ENCODE peak calls at places on chromosomes 13 and 19, in six cellular contexts. D, L, B, H, A and T are unnamed samples.

GRCh38 chr13:30872195-30872594 is 33.9 kb upstream of the MEDAG start:
- DNase-seq in D (no peak), L (no peak), B (no peak), H (no peak), A (no peak), T (no peak)

GRCh38 chr13:110417537-110417908 is 110.4 kb downstream of the COL4A2 start:
- DNase-seq in D (no peak), L (no peak), B (no peak), H (no peak), A (no peak), T (no peak)

GRCh38 chr19:3175761-3176714 is 2.5 kb upstream of the S1PR4 start:
- DNase-seq in D (peak; percentile 95), L (no peak), B (no peak), H (no peak), A (no peak), T (peak; percentile 42)

GRCh38 chr13:99275093-99275469 is 16.9 kb upstream of the GPR18 start:
- DNase-seq in D (no peak), L (peak; percentile 28), B (no peak), H (no peak), A (no peak), T (no peak)

GRCh38 chr19:46755077-46755852 is 9.0 kb upstream of the STRN4 start:
- DNase-seq in D (no peak), L (no peak), B (no peak), H (no peak), A (peak; percentile 52), T (no peak)

GRCh38 chr13:110307697-110308376 is 753 bp downstream of the COL4A2 start:
- DNase-seq in D (no peak), L (no peak), B (no peak), H (peak; percentile 42), A (no peak), T (no peak)

GRCh38 chr13:63184693-63185092 is 1769.0 kb upstream of the PCDH20 start:
- DNase-seq in D (no peak), L (no peak), B (no peak), H (no peak), A (no peak), T (no peak)

GRCh38 chr19:48415395-48415794 is 21.9 kb downstream of the GRIN2D start:
- DNase-seq in D (peak; percentile 83), L (peak; percentile 36), B (peak; percentile 73), H (no peak), A (peak; percentile 50), T (peak; percentile 41)

GRCh38 chr19:339262-339887 is 5.2 kb downstream of the MIER2 start:
- DNase-seq in D (no peak), L (no peak), B (no peak), H (no peak), A (no peak), T (no peak)

GRCh38 chr19:3852614-3853254 is 16.1 kb downstream of the ZFR2 start:
- DNase-seq in D (no peak), L (peak; percentile 27), B (no peak), H (no peak), A (no peak), T (peak; percentile 52)

GRCh38 chr13:50230365-50230978 is 215.2 kb downstream of the KCNRG start:
- DNase-seq in D (no peak), L (no peak), B (no peak), H (no peak), A (no peak), T (no peak)

GRCh38 chr19:9869008-9869617 is 34.0 kb downstream of the PIN1 start:
- DNase-seq in D (no peak), L (no peak), B (no peak), H (no peak), A (no peak), T (no peak)

GRCh38 chr13:30745917-30746686 is 10.8 kb downstream of the ALOX5AP start:
- DNase-seq in D (peak; percentile 47), L (no peak), B (no peak), H (no peak), A (no peak), T (no peak)

GRCh38 chr13:44431150-44431549 is 57.5 kb downstream of the SERP2 start:
- DNase-seq in D (no peak), L (no peak), B (no peak), H (no peak), A (no peak), T (no peak)

GRCh38 chr19:8702350-8702749 is 3.8 kb upstream of the ACTL9 start:
- DNase-seq in D (no peak), L (no peak), B (no peak), H (no peak), A (no peak), T (no peak)

GRCh38 chr19:7670150-7670784 is 1.4 kb downstream of the RETN start:
- DNase-seq in D (peak; percentile 68), L (no peak), B (no peak), H (no peak), A (no peak), T (no peak)

GRCh38 chr13:22499919-22500318 is 680.9 kb upstream of the SGCG start:
- DNase-seq in D (no peak), L (no peak), B (no peak), H (no peak), A (no peak), T (no peak)

GRCh38 chr19:35784401-35785086 is 9.2 kb downstream of the ARHGAP33 start:
- DNase-seq in D (no peak), L (no peak), B (no peak), H (no peak), A (no peak), T (no peak)

GRCh38 chr19:3055741-3056453 is 6.4 kb downstream of the TLE5 start:
- DNase-seq in D (peak; percentile 70), L (no peak), B (peak; percentile 56), H (no peak), A (peak; percentile 65), T (no peak)

GRCh38 chr13:113588394-113589111 is 4.0 kb downstream of the TFDP1 start:
- DNase-seq in D (no peak), L (no peak), B (no peak), H (no peak), A (no peak), T (no peak)

GRCh38 chr13:98530236-98530635 is 46.7 kb downstream of the STK24 start:
- DNase-seq in D (no peak), L (no peak), B (no peak), H (no peak), A (no peak), T (no peak)

GRCh38 chr13:101624981-101625380 is 172.5 kb downstream of the ITGBL1 start:
- DNase-seq in D (no peak), L (no peak), B (no peak), H (no peak), A (no peak), T (no peak)

GRCh38 chr19:38559428-38560401 is 58.0 kb downstream of the MAP4K1 start:
- DNase-seq in D (no peak), L (peak; percentile 23), B (no peak), H (no peak), A (no peak), T (no peak)

GRCh38 chr19:18814063-18814462 is 17.7 kb upstream of the UPF1 start:
- DNase-seq in D (no peak), L (no peak), B (no peak), H (no peak), A (no peak), T (no peak)

GRCh38 chr19:888615-889385 is 4.2 kb downstream of the MED16 start:
- DNase-seq in D (no peak), L (peak; percentile 62), B (no peak), H (no peak), A (no peak), T (no peak)

GRCh38 chr19:33332248-33332647 is 29.9 kb upstream of the CEBPA start:
- DNase-seq in D (peak; percentile 41), L (no peak), B (no peak), H (no peak), A (no peak), T (no peak)

GRCh38 chr13:113090806-113091205 is 14.8 kb upstream of the F7 start:
- DNase-seq in D (no peak), L (no peak), B (no peak), H (no peak), A (no peak), T (no peak)

GRCh38 chr19:38657633-38658222 is 10.3 kb downstream of the ACTN4 start:
- DNase-seq in D (no peak), L (no peak), B (no peak), H (no peak), A (no peak), T (no peak)

DNA sequence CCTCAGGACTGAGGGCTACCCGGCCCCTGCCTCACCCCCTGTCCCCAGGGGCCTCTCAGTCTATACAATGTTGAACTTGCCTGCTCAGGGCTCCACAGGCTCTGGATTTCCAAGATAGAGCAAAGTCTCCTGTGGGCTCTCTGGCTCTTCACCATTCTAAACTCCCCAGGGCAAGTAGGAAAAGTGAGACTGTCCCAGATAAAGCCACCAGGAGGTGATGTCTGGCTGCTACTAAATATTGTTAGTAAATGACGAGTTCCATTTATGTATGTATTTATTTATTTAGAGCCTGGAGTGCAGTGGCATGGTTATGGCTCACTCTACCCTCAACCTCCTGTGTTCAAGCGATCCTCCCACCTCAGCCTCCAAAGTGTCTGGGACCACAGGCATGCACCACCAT is 73.6 kb upstream of the SIAH3 start:
- DNase-seq in D (no peak), L (no peak), B (no peak), H (no peak), A (no peak), T (no peak)
- TF ChIP-seq CTCF in D (no peak), L (no peak), B (no peak), H (no peak), A (no peak), T (no peak)

GRCh38 chr19:56189785-56190184 is 7.8 kb downstream of the ZSCAN5B start:
- DNase-seq in D (no peak), L (no peak), B (no peak), H (no peak), A (no peak), T (no peak)
- TF ChIP-seq CTCF in D (no peak), L (no peak), B (no peak), H (no peak), A (no peak), T (no peak)

DNA sequence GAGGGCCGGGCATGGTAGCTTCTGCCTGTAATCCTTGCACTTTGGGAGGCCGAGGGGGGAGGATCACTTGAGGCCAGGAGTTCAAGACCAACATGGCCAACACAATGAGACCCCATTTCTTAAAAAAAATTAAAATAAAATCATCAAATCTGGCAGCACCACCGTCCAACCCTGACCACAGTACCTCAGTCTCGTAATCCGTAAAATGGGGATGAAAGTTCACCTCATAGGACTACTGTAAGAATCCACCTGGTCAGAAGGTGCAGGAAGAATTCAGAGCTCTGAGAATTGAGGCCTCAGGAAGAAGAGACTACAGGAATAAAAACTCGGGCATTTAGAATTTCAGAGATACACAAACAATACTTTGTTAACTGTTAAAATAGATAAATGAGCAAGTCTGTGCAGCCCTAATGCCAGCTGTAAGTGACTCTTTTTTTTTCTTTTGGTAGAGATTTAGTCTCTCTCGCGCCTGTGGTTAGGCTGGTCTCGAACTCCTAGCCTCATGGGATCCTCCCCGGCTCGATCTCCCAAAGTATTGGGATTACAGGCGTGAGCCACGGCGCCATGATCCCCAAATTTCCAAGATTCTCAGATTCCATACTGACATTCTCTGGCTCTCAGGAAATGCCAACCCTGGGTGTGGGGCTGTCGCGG is 2.9 kb downstream of the PPP1R13L start:
- DNase-seq in D (no peak), L (no peak), B (no peak), H (no peak), A (no peak), T (no peak)
- TF ChIP-seq CTCF in D (no peak), L (no peak), B (no peak), H (no peak), A (no peak), T (no peak)

DNA sequence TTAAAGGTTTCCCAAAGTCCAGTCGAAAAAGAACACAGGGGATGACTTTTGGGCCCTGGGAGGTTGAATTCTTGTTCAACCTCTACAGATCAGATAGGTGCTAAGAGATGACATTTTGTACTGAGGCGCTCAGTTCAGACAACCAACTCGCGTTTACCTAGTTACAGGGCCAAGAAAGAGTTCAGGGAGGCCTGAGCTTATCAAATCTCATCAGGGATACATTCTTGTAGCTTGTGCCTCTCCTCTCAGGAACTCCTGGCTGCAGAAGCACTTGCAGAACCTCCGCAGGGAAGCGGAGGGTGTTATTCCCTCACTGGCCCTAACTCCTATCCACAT is 825 bp downstream of the ZNF776 start:
- DNase-seq in D (no peak), L (no peak), B (no peak), H (no peak), A (no peak), T (no peak)
- TF ChIP-seq CTCF in D (no peak), L (no peak), B (no peak), H (no peak), A (no peak), T (no peak)